ENCODE peak calls at places on chromosomes 12 and 14, in four cellular contexts. One of them, this sample, is unnamed. For H3K27me3, the result is how much of the 10 kb centered on the place peaks cover.

GRCh38 chr14:59067135-59067894 is 121.2 kb upstream of the DAAM1 start:
- DNase-seq in PC-9: no peak
- DNase-seq in effector memory CD4-positive, alpha-beta T cell: no peak
- DNase-seq in hepatocyte: peak
- DNase-seq in this sample: no peak

GRCh38 chr14:24032727-24033418 is 18.9 kb upstream of the CARMIL3 start:
- DNase-seq in PC-9: no peak
- DNase-seq in effector memory CD4-positive, alpha-beta T cell: no peak
- DNase-seq in hepatocyte: no peak
- DNase-seq in this sample: no peak

GRCh38 chr14:87805315-87805723 is 187.7 kb downstream of the GALC start:
- DNase-seq in PC-9: peak
- DNase-seq in effector memory CD4-positive, alpha-beta T cell: peak
- DNase-seq in hepatocyte: peak
- DNase-seq in this sample: peak

GRCh38 chr12:90995041-90995440 is 9.7 kb downstream of the EPYC start:
- DNase-seq in PC-9: no peak
- DNase-seq in effector memory CD4-positive, alpha-beta T cell: no peak
- DNase-seq in hepatocyte: no peak
- DNase-seq in this sample: no peak

GRCh38 chr12:78622529-78623221 is 241.9 kb upstream of the SYT1 start:
- DNase-seq in PC-9: no peak
- DNase-seq in effector memory CD4-positive, alpha-beta T cell: no peak
- DNase-seq in hepatocyte: no peak
- DNase-seq in this sample: no peak

GRCh38 chr14:53613404-53614253 is 343.0 kb downstream of the BMP4 start:
- DNase-seq in PC-9: peak
- DNase-seq in effector memory CD4-positive, alpha-beta T cell: no peak
- DNase-seq in hepatocyte: peak
- DNase-seq in this sample: no peak

GRCh38 chr12:122133192-122133950 is 40.6 kb downstream of the IL31 start:
- DNase-seq in PC-9: no peak
- DNase-seq in effector memory CD4-positive, alpha-beta T cell: no peak
- DNase-seq in hepatocyte: no peak
- DNase-seq in this sample: no peak

GRCh38 chr14:85415015-85415712 is 114.8 kb upstream of the FLRT2 start:
- DNase-seq in PC-9: peak
- DNase-seq in effector memory CD4-positive, alpha-beta T cell: no peak
- DNase-seq in hepatocyte: peak
- DNase-seq in this sample: no peak

GRCh38 chr12:45730116-45730841 is 773 bp downstream of the ARID2 start:
- DNase-seq in PC-9: peak
- DNase-seq in effector memory CD4-positive, alpha-beta T cell: peak
- DNase-seq in hepatocyte: peak
- DNase-seq in this sample: peak

GRCh38 chr12:4009979-4010704 is 136.9 kb upstream of the PARP11 start:
- DNase-seq in PC-9: no peak
- DNase-seq in effector memory CD4-positive, alpha-beta T cell: no peak
- DNase-seq in hepatocyte: no peak
- DNase-seq in this sample: no peak

GRCh38 chr12:74111688-74112360 is 425.8 kb upstream of the ATXN7L3B start:
- DNase-seq in PC-9: peak
- DNase-seq in effector memory CD4-positive, alpha-beta T cell: no peak
- DNase-seq in hepatocyte: peak
- DNase-seq in this sample: no peak

GRCh38 chr14:36580856-36581831 is 1.3 kb downstream of the NKX2-8 start:
- DNase-seq in PC-9: peak
- DNase-seq in effector memory CD4-positive, alpha-beta T cell: no peak
- DNase-seq in hepatocyte: peak
- DNase-seq in this sample: no peak

GRCh38 chr14:99793213-99794155 is at the start of gene EML1:
- DNase-seq in PC-9: peak
- DNase-seq in effector memory CD4-positive, alpha-beta T cell: peak
- DNase-seq in hepatocyte: peak
- DNase-seq in this sample: peak

GRCh38 chr12:48997719-48998496 is 1.3 kb downstream of the DDN start:
- DNase-seq in PC-9: peak
- DNase-seq in effector memory CD4-positive, alpha-beta T cell: peak
- DNase-seq in hepatocyte: peak
- DNase-seq in this sample: no peak

GRCh38 chr14:48563465-48563864 is 888.1 kb upstream of the MDGA2 start:
- DNase-seq in PC-9: peak
- DNase-seq in effector memory CD4-positive, alpha-beta T cell: no peak
- DNase-seq in hepatocyte: peak
- DNase-seq in this sample: no peak

GRCh38 chr12:30514666-30515065 is 181.0 kb downstream of the IPO8 start:
- DNase-seq in PC-9: no peak
- DNase-seq in effector memory CD4-positive, alpha-beta T cell: no peak
- DNase-seq in hepatocyte: no peak
- DNase-seq in this sample: no peak

GRCh38 chr14:100735271-100735670 is 8.6 kb downstream of the DLK1 start:
- DNase-seq in PC-9: no peak
- DNase-seq in effector memory CD4-positive, alpha-beta T cell: no peak
- DNase-seq in hepatocyte: no peak
- DNase-seq in this sample: no peak

GRCh38 chr14:80609055-80609454 is 332.5 kb downstream of the CEP128 start:
- DNase-seq in PC-9: no peak
- DNase-seq in effector memory CD4-positive, alpha-beta T cell: no peak
- DNase-seq in hepatocyte: no peak
- DNase-seq in this sample: no peak

GRCh38 chr12:57157588-57158173 is 10.3 kb upstream of the LRP1-AS start:
- DNase-seq in PC-9: no peak
- DNase-seq in effector memory CD4-positive, alpha-beta T cell: no peak
- DNase-seq in hepatocyte: no peak
- DNase-seq in this sample: no peak

GRCh38 chr12:121861549-121862254 is 3.0 kb upstream of the HPD start:
- DNase-seq in PC-9: no peak
- DNase-seq in effector memory CD4-positive, alpha-beta T cell: no peak
- DNase-seq in hepatocyte: peak
- DNase-seq in this sample: no peak

GRCh38 chr14:93150227-93151206 is 34.2 kb downstream of the MOAP1 start:
- DNase-seq in PC-9: no peak
- DNase-seq in effector memory CD4-positive, alpha-beta T cell: no peak
- DNase-seq in hepatocyte: peak
- DNase-seq in this sample: no peak

GRCh38 chr14:81276699-81277069 is 55.9 kb upstream of the GTF2A1 start:
- DNase-seq in PC-9: no peak
- DNase-seq in effector memory CD4-positive, alpha-beta T cell: no peak
- DNase-seq in hepatocyte: no peak
- DNase-seq in this sample: no peak

GRCh38 chr14:68598621-68599447 is 194.0 kb downstream of the ZFP36L1 start:
- DNase-seq in PC-9: peak
- DNase-seq in effector memory CD4-positive, alpha-beta T cell: no peak
- DNase-seq in hepatocyte: peak
- DNase-seq in this sample: no peak

GRCh38 chr14:38989917-38990546 is 113.0 kb downstream of the SEC23A start:
- DNase-seq in PC-9: no peak
- DNase-seq in effector memory CD4-positive, alpha-beta T cell: no peak
- DNase-seq in hepatocyte: no peak
- DNase-seq in this sample: no peak

GRCh38 chr12:49344486-49345047 is 2.1 kb upstream of the DNAJC22 start:
- DNase-seq in PC-9: no peak
- DNase-seq in effector memory CD4-positive, alpha-beta T cell: no peak
- DNase-seq in hepatocyte: no peak
- DNase-seq in this sample: no peak

GRCh38 chr12:65823481-65824313 is 586 bp upstream of the HMGA2 start:
- DNase-seq in PC-9: peak
- DNase-seq in effector memory CD4-positive, alpha-beta T cell: no peak
- DNase-seq in hepatocyte: peak
- DNase-seq in this sample: no peak

GRCh38 chr14:60051690-60052324 is 39.9 kb upstream of the PCNX4 start:
- DNase-seq in PC-9: no peak
- DNase-seq in effector memory CD4-positive, alpha-beta T cell: no peak
- DNase-seq in hepatocyte: peak
- DNase-seq in this sample: no peak

GRCh38 chr12:51811203-51811805 is 37.2 kb downstream of the FIGNL2 start:
- DNase-seq in PC-9: no peak
- DNase-seq in effector memory CD4-positive, alpha-beta T cell: no peak
- DNase-seq in hepatocyte: no peak
- DNase-seq in this sample: no peak

GRCh38 chr12:132904718-132905328 is 17.4 kb upstream of the CHFR start:
- DNase-seq in PC-9: no peak
- DNase-seq in effector memory CD4-positive, alpha-beta T cell: peak
- DNase-seq in hepatocyte: peak
- DNase-seq in this sample: peak

GRCh38 chr12:104423809-104424208 is 32.9 kb upstream of the CHST11 start:
- DNase-seq in PC-9: no peak
- DNase-seq in effector memory CD4-positive, alpha-beta T cell: no peak
- DNase-seq in hepatocyte: no peak
- DNase-seq in this sample: no peak

DNA sequence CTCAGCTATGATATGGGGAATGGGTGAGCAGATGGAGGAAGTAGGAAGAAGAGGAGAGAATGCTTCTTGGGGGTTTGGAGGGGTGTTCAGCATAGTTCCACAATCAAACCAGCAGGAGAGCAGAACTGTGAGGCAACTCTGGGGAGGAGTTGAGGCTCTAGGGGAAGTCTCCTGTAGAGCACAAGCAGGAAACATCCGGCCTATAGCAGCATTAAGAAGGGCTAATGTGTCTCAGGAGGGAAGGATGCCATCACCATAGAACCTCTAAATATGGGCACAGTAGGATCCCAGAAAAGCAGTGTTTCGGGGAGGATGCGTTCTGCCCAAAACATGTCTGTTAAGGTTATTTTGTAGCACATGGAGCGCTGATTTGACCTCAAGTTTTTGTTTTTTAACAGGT is 8.4 kb upstream of the SALL2 start:
- DNase-seq in PC-9: no peak
- DNase-seq in effector memory CD4-positive, alpha-beta T cell: no peak
- DNase-seq in hepatocyte: no peak
- DNase-seq in this sample: no peak
- H3K4me3 ChIP-seq in PC-9: no peak
- H3K4me3 ChIP-seq in effector memory CD4-positive, alpha-beta T cell: no peak
- H3K4me3 ChIP-seq in hepatocyte: no peak
- H3K4me3 ChIP-seq in this sample: no peak

DNA sequence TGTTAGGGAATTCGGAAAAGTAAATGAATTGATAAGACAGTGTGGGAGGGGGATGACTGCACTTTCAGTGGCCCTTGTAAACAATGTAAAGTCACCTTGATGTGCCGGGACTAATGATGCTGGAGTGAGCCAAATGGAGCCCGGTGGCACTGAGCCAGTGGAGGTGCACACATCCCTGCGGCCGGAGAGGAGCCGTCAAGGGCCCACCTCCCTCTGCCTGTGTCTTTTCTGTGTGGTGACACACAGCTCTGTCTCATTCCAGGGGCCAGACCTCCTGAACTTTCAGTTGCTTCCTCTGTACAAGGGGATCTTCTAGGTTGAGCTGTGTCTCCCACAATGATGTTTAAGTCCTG is 70.5 kb upstream of the ESRRB start:
- DNase-seq in PC-9: no peak
- DNase-seq in effector memory CD4-positive, alpha-beta T cell: no peak
- DNase-seq in hepatocyte: no peak
- DNase-seq in this sample: no peak
- H3K27ac ChIP-seq in PC-9: no peak
- H3K27ac ChIP-seq in effector memory CD4-positive, alpha-beta T cell: no peak
- H3K27ac ChIP-seq in hepatocyte: no peak
- H3K27ac ChIP-seq in this sample: no peak

DNA sequence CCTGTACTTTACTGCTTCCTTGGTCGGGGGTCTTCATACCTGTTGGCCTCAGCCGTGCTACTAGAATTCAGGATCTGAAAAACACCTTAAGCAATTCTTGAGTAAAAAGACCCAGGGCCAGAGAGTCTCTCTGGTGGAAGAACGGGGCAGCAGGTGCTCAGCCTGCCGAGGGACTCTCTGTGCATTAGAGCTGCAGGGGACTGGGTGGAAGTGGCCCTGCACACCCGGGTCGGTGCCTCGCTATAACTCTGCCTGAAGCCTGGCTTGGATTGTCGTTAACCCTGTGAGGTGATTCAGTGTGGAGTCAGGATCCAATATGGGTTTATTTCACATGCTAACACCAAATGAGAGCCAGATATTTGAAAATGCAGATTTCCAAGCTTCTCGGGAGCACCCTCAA is 35.2 kb upstream of the C14orf180 start:
- DNase-seq in PC-9: no peak
- DNase-seq in effector memory CD4-positive, alpha-beta T cell: no peak
- DNase-seq in hepatocyte: no peak
- DNase-seq in this sample: no peak
- H3K27me3 ChIP-seq in PC-9: half or more
- H3K27me3 ChIP-seq in effector memory CD4-positive, alpha-beta T cell: under half
- H3K27me3 ChIP-seq in hepatocyte: under half
- H3K27me3 ChIP-seq in this sample: under half

GRCh38 chr12:26113194-26113654 is 11.6 kb downstream of the BHLHE41 start:
- DNase-seq in PC-9: no peak
- DNase-seq in effector memory CD4-positive, alpha-beta T cell: no peak
- DNase-seq in hepatocyte: no peak
- DNase-seq in this sample: no peak
- H3K4me3 ChIP-seq in PC-9: peak
- H3K4me3 ChIP-seq in effector memory CD4-positive, alpha-beta T cell: no peak
- H3K4me3 ChIP-seq in hepatocyte: no peak
- H3K4me3 ChIP-seq in this sample: no peak

DNA sequence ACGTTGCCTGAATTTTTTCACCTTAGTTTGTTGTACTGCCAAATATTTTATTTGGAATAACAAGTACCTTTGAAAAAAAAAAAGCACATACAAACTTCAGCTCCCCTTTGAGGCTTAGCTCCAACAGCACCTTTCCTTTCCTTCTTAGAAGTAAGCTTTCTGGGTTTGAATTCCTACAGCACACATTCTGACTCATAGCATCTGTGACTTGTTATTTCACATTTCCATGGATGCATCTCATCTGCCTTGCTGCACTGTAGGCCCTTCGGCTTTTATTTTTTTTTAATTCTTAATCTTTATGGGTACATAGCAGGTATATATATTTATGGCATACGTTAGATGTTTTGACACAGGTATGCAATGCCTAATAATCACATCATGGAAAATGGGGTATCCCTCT is 7.2 kb downstream of the LGALS3 start:
- DNase-seq in PC-9: no peak
- DNase-seq in effector memory CD4-positive, alpha-beta T cell: no peak
- DNase-seq in hepatocyte: no peak
- DNase-seq in this sample: no peak
- H3K27ac ChIP-seq in PC-9: no peak
- H3K27ac ChIP-seq in effector memory CD4-positive, alpha-beta T cell: no peak
- H3K27ac ChIP-seq in hepatocyte: peak
- H3K27ac ChIP-seq in this sample: no peak

GRCh38 chr14:63045612-63046320 is 508 bp upstream of the KCNH5 start:
- DNase-seq in PC-9: no peak
- DNase-seq in effector memory CD4-positive, alpha-beta T cell: no peak
- DNase-seq in hepatocyte: peak
- DNase-seq in this sample: no peak
- H3K27me3 ChIP-seq in PC-9: under half
- H3K27me3 ChIP-seq in effector memory CD4-positive, alpha-beta T cell: under half
- H3K27me3 ChIP-seq in hepatocyte: half or more
- H3K27me3 ChIP-seq in this sample: under half

DNA sequence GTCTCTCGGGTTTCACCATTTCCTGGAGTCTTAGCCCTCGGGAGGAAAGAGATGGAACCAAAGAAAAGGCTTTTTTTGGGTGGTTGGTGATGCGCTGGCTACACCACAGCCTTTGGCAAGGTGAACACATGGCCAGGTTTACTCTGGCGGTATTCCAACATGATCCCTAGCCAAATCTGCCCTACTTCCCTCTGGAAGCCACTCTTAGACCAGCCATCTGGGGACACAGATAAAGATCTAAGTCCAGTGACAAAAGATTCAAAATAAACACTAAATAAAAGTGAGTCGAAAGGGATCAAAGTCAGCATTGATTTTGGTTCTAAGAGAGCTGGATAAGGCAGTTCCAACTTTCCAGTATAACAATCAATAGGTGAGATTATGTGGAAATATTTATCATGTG is 694.5 kb downstream of the VRK1 start:
- DNase-seq in PC-9: no peak
- DNase-seq in effector memory CD4-positive, alpha-beta T cell: no peak
- DNase-seq in hepatocyte: no peak
- DNase-seq in this sample: no peak
- H3K4me3 ChIP-seq in PC-9: no peak
- H3K4me3 ChIP-seq in effector memory CD4-positive, alpha-beta T cell: no peak
- H3K4me3 ChIP-seq in hepatocyte: no peak
- H3K4me3 ChIP-seq in this sample: no peak